ENCODE peak calls at places on chromosomes 12 and 14, in five cellular contexts. F is Karpas-422, K is neuronal stem cell, S is HCT116, B is SK-N-SH. Y is an unnamed sample.

GRCh38 chr12:121620328-121620891 is 5.9 kb upstream of the ORAI1 start:
- DNase-seq in F (no peak), K (no peak), S (no peak), B (no peak), Y (peak)

GRCh38 chr14:103762011-103762410 is 46.4 kb downstream of the ZFYVE21 start:
- DNase-seq in B (no peak), S (no peak), K (no peak), F (no peak), Y (no peak)

GRCh38 chr14:42190744-42191143 is 584.1 kb downstream of the LRFN5 start:
- DNase-seq in K (no peak), F (no peak), B (no peak), S (no peak), Y (no peak)

GRCh38 chr12:6370576-6370935 is 4.8 kb downstream of the SCNN1A start:
- DNase-seq in F (no peak), B (no peak), S (no peak), K (no peak), Y (peak)

GRCh38 chr12:121613424-121613823 is 12.9 kb upstream of the ORAI1 start:
- DNase-seq in K (no peak), B (no peak), F (no peak), S (no peak), Y (no peak)

GRCh38 chr14:100675664-100676063 is 51.0 kb upstream of the DLK1 start:
- DNase-seq in F (no peak), B (no peak), K (no peak), S (no peak), Y (no peak)

GRCh38 chr12:62123721-62124203 is 136.4 kb upstream of the USP15 start:
- DNase-seq in S (peak), F (peak), K (peak), B (peak), Y (peak)

GRCh38 chr12:89770391-89770790 is 61.8 kb upstream of the ATP2B1 start:
- DNase-seq in S (no peak), F (no peak), K (no peak), B (no peak), Y (no peak)

GRCh38 chr14:103021817-103022668 is 35.3 kb downstream of the CDC42BPB start:
- DNase-seq in S (no peak), F (no peak), K (no peak), B (no peak), Y (no peak)

GRCh38 chr14:75450381-75451276 is 22.8 kb downstream of the JDP2 start:
- DNase-seq in F (no peak), B (no peak), K (no peak), S (no peak), Y (peak)

GRCh38 chr12:57590892-57591566 is at the start of gene PIP4K2C:
- DNase-seq in S (peak), F (peak), K (peak), B (peak), Y (peak)

GRCh38 chr14:74161526-74162158 is 76.9 kb downstream of the LIN52 start:
- DNase-seq in B (no peak), S (no peak), K (no peak), F (no peak), Y (peak)

GRCh38 chr12:78636253-78636855 is 228.2 kb upstream of the SYT1 start:
- DNase-seq in B (no peak), K (no peak), F (no peak), S (no peak), Y (no peak)

GRCh38 chr14:22596354-22596879 is 1.7 kb upstream of the ABHD4 start:
- DNase-seq in K (no peak), S (no peak), B (no peak), F (no peak), Y (no peak)

GRCh38 chr12:44875417-44875953 is 630 bp downstream of the NELL2 start:
- DNase-seq in B (peak), K (peak), S (no peak), F (peak), Y (peak)

GRCh38 chr12:76242813-76243540 is 105.2 kb downstream of the BBS10 start:
- DNase-seq in F (no peak), S (no peak), B (no peak), K (no peak), Y (no peak)

GRCh38 chr14:20112321-20112720 is 1.8 kb downstream of the OR4K17 start:
- DNase-seq in K (no peak), B (no peak), S (no peak), F (no peak), Y (no peak)

GRCh38 chr12:38102197-38102596 is 214.4 kb upstream of the ALG10B start:
- DNase-seq in B (no peak), F (no peak), S (no peak), K (no peak), Y (no peak)

GRCh38 chr12:54016051-54016450 is 7.3 kb downstream of the HOXC8 start:
- DNase-seq in K (no peak), F (no peak), S (no peak), B (no peak), Y (no peak)

GRCh38 chr12:128190614-128191013 is 76.4 kb upstream of the TMEM132C start:
- DNase-seq in B (peak), S (no peak), K (peak), F (peak), Y (peak)

GRCh38 chr12:5746496-5746895 is 198.6 kb downstream of the ANO2 start:
- DNase-seq in K (no peak), S (no peak), F (no peak), B (no peak), Y (no peak)

GRCh38 chr14:105091335-105092123 is 26.3 kb upstream of the GPR132 start:
- DNase-seq in F (no peak), B (no peak), S (peak), K (no peak), Y (peak)

GRCh38 chr12:89225808-89226368 is 126.4 kb downstream of the DUSP6 start:
- DNase-seq in F (no peak), S (peak), B (no peak), K (no peak), Y (peak)

GRCh38 chr12:118925407-118926202 is 55.7 kb upstream of the SRRM4 start:
- DNase-seq in B (no peak), S (no peak), K (no peak), F (no peak), Y (no peak)

GRCh38 chr14:21267886-21268611 is 1.2 kb downstream of the HNRNPC start:
- DNase-seq in S (no peak), B (no peak), F (peak), K (no peak), Y (no peak)

GRCh38 chr14:75885829-75886228 is 96.0 kb downstream of the TGFB3 start:
- DNase-seq in F (no peak), K (no peak), S (no peak), B (no peak), Y (no peak)

GRCh38 chr12:94637714-94638113 is 12.6 kb downstream of the TMCC3 start:
- DNase-seq in F (no peak), S (no peak), B (no peak), K (no peak), Y (no peak)

GRCh38 chr14:44782775-44783238 is 178.9 kb downstream of the KLHL28 start:
- DNase-seq in F (no peak), S (no peak), B (no peak), K (no peak), Y (no peak)

GRCh38 chr12:71242511-71242910 is 84.7 kb upstream of the TSPAN8 start:
- DNase-seq in B (no peak), F (no peak), S (no peak), K (no peak), Y (no peak)

GRCh38 chr12:71236133-71236660 is 78.4 kb upstream of the TSPAN8 start:
- DNase-seq in B (peak), K (no peak), S (no peak), F (no peak), Y (no peak)

GRCh38 chr12:71240941-71241340 is 83.1 kb upstream of the TSPAN8 start:
- DNase-seq in K (no peak), B (no peak), F (no peak), S (no peak), Y (no peak)

GRCh38 chr12:71233083-71233482 is 75.3 kb upstream of the TSPAN8 start:
- DNase-seq in B (no peak), F (no peak), K (no peak), S (no peak), Y (no peak)

GRCh38 chr12:71237128-71237527 is 79.3 kb upstream of the TSPAN8 start:
- DNase-seq in B (no peak), F (no peak), K (no peak), S (no peak), Y (no peak)
- H3K9ac ChIP-seq in B (no peak), F (no peak), K (no peak), S (no peak), Y (no peak)

GRCh38 chr14:32630701-32631100 is 301.6 kb downstream of the AKAP6 start:
- DNase-seq in B (no peak), F (no peak), S (no peak), K (no peak), Y (no peak)
- H3K9ac ChIP-seq in B (no peak), F (no peak), S (no peak), K (no peak), Y (no peak)

GRCh38 chr12:124774462-124775167 is 89.0 kb downstream of the SCARB1 start:
- DNase-seq in B (no peak), F (peak), K (no peak), S (no peak), Y (no peak)
- H3K9ac ChIP-seq in B (no peak), F (peak), K (no peak), S (no peak), Y (no peak)

GRCh38 chr12:27260746-27261145 is 16.7 kb downstream of the STK38L start:
- DNase-seq in F (no peak), S (no peak), K (no peak), B (no peak), Y (no peak)
- H3K9ac ChIP-seq in F (no peak), S (no peak), K (no peak), B (no peak), Y (no peak)

DNA sequence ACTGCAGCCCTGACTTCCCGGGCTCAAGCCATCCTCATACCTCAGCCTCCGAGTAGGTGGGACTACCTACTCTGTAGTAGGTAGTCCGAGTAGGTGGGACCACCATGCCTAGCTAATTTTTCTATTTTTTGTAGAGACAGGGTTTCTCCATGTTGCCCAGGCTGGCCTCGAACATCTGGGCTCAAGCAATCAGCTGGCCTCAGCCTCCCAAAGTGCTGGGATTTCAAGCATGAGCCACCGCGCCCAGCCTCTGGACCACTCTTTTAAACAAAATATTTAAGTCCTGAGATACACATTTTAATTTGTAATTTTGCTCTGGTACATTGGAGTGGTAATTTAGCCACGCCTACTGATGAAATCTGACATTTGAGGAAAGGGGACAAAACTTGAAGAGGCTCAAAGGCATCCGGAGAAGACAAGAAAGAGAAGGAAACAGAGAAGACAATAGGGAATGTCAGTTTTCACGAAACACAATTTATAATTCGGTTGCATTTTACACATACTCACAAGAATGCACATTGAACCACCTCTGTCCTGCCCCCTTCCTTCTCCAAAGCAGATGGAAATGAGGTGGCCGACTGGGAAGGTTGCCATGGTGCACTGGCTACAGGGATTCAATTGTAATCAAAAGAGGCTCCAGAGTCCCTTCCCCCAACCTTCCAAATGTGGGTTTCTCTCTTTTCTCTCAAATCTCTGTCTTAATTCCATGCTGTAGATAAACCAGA is 9.7 kb upstream of the TUBA1A start:
- DNase-seq in K (no peak), F (no peak), B (peak), S (no peak), Y (peak)
- H3K9ac ChIP-seq in K (no peak), F (no peak), B (peak), S (no peak), Y (no peak)

GRCh38 chr14:32494566-32495434 is 165.7 kb downstream of the AKAP6 start:
- DNase-seq in S (no peak), K (no peak), F (no peak), B (no peak), Y (no peak)

GRCh38 chr14:32497233-32497632 is 168.1 kb downstream of the AKAP6 start:
- DNase-seq in K (no peak), F (no peak), B (no peak), S (no peak), Y (no peak)

GRCh38 chr14:32492482-32492881 is 163.4 kb downstream of the AKAP6 start:
- DNase-seq in B (no peak), S (no peak), K (no peak), F (no peak), Y (no peak)

GRCh38 chr14:32491413-32492016 is 162.4 kb downstream of the AKAP6 start:
- DNase-seq in S (no peak), K (no peak), B (no peak), F (no peak), Y (no peak)

DNA sequence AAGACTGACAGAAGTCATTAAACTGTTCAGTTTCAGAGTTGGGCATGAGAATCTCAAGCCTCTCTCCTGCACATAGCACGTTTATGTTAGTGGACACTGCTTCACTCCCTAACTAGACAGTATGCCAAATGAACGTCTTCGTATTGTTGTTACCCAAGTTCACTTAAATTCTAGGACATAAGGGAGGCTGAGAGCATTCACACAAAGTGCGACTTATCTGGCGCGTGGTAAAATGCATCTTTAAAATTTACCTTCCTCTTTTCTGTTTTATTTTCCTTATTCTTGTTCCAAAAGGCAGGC is 166.3 kb downstream of the AKAP6 start:
- DNase-seq in S (no peak), F (no peak), K (no peak), B (no peak), Y (no peak)
- H3K9ac ChIP-seq in S (no peak), F (no peak), K (no peak), B (peak), Y (no peak)

Y was measured in endodermal cell.